ENCODE peak calls at places on chromosomes 2 and 18, in four cellular contexts. V is mucosa of descending colon, C is PC-9, D is cardiac muscle cell. N is an unnamed sample.

GRCh38 chr2:96152301-96153165 is 7.3 kb upstream of the DUSP2 start:
- DNase-seq in D (no peak), C (no peak), V (no peak), N (no peak)

GRCh38 chr2:28676153-28676835 is 75.3 kb upstream of the PPP1CB start:
- DNase-seq in V (no peak), D (no peak), C (no peak), N (no peak)

GRCh38 chr18:79921984-79922965 is 29.2 kb downstream of the SLC66A2 start:
- DNase-seq in V (peak; percentile 31), C (no peak), D (no peak), N (no peak)

GRCh38 chr2:225056330-225057073 is 14.2 kb upstream of the DOCK10 start:
- DNase-seq in D (no peak), V (no peak), C (no peak), N (no peak)

GRCh38 chr2:45612265-45612664 is 1.2 kb upstream of the SRBD1 start:
- DNase-seq in C (no peak), D (no peak), V (no peak), N (no peak)

GRCh38 chr18:7147399-7147798 is 29.8 kb upstream of the LAMA1 start:
- DNase-seq in C (no peak), D (peak; percentile 52), V (no peak), N (no peak)

GRCh38 chr18:79321625-79322024 is 74.1 kb upstream of the NFATC1 start:
- DNase-seq in D (no peak), C (no peak), V (no peak), N (no peak)

GRCh38 chr18:3584266-3584665 is 134.3 kb downstream of the TGIF1 start:
- DNase-seq in D (no peak), V (no peak), C (no peak), N (no peak)

GRCh38 chr2:232925769-232926163 is 55.7 kb downstream of the SNORC start:
- DNase-seq in D (no peak), V (no peak), C (no peak), N (no peak)

GRCh38 chr2:222239945-222240675 is 58.7 kb downstream of the PAX3 start:
- DNase-seq in D (no peak), V (no peak), C (no peak), N (no peak)

GRCh38 chr2:221680548-221680947 is 108.4 kb upstream of the EPHA4 start:
- DNase-seq in D (no peak), V (no peak), C (no peak), N (no peak)

GRCh38 chr2:239951825-239952224 is 73.3 kb downstream of the NDUFA10 start:
- DNase-seq in D (no peak), C (no peak), V (peak; percentile 20), N (no peak)

GRCh38 chr2:65057391-65058052 is 1.3 kb downstream of the CEP68 start:
- DNase-seq in V (no peak), D (peak; percentile 61), C (peak; percentile 41), N (peak; percentile 83)

GRCh38 chr2:220034356-220035121 is 407.1 kb downstream of the SLC4A3 start:
- DNase-seq in D (peak; percentile 73), V (no peak), C (peak; percentile 8), N (no peak)

GRCh38 chr2:128559533-128560515 is 241.2 kb upstream of the HS6ST1 start:
- DNase-seq in V (no peak), D (no peak), C (no peak), N (no peak)

GRCh38 chr2:98876741-98877140 is 59.3 kb downstream of the CRACDL start:
- DNase-seq in V (no peak), D (no peak), C (no peak), N (no peak)

GRCh38 chr2:8049111-8049720 is 632.6 kb upstream of the ID2 start:
- DNase-seq in D (peak; percentile 8), V (no peak), C (no peak), N (no peak)

GRCh38 chr2:28377201-28377816 is 15.3 kb upstream of the FOSL2 start:
- DNase-seq in D (no peak), C (no peak), V (peak; percentile 93), N (no peak)

GRCh38 chr18:48694295-48694694 is 155.5 kb downstream of the CTIF start:
- DNase-seq in V (no peak), C (no peak), D (no peak), N (no peak)

GRCh38 chr2:216188268-216188850 is 79.2 kb downstream of the XRCC5 start:
- DNase-seq in C (no peak), D (no peak), V (no peak), N (no peak)

GRCh38 chr18:56299740-56300139 is 338.7 kb downstream of the TXNL1 start:
- DNase-seq in V (no peak), D (no peak), C (no peak), N (no peak)

GRCh38 chr2:23788100-23788499 is 138.8 kb downstream of the ATAD2B start:
- DNase-seq in D (no peak), V (no peak), C (no peak), N (no peak)

GRCh38 chr2:60966465-60967405 is 50.8 kb upstream of the PEX13 start:
- DNase-seq in D (no peak), C (no peak), V (no peak), N (no peak)

GRCh38 chr2:128444044-128444771 is 125.5 kb upstream of the HS6ST1 start:
- DNase-seq in C (no peak), D (no peak), V (no peak), N (no peak)

GRCh38 chr2:215529271-215529670 is 93.4 kb upstream of the FN1 start:
- DNase-seq in D (peak; percentile 87), C (no peak), V (no peak), N (no peak)

GRCh38 chr18:52888014-52888413 is 548.0 kb downstream of the DCC start:
- DNase-seq in D (no peak), V (no peak), C (no peak), N (no peak)

GRCh38 chr2:40450066-40450841 is 1.6 kb downstream of the SLC8A1 start:
- DNase-seq in V (no peak), D (peak; percentile 41), C (no peak), N (no peak)

GRCh38 chr18:45657357-45658335 is 42.4 kb downstream of the SLC14A2 start:
- DNase-seq in D (no peak), V (no peak), C (no peak), N (no peak)

GRCh38 chr18:6058941-6059340 is 163.6 kb upstream of the TMEM200C start:
- DNase-seq in D (no peak), V (no peak), C (no peak), N (peak; percentile 73)

N was measured in NCI-H2029 treated with DMSO at 0.1 percent for 48 hours.